ENCODE peak calls at places on chromosome 12, in six cellular contexts. Y, Z, H, K, M and Q are unnamed samples.

GRCh38 chr12:13044859-13045384 is 741 bp downstream of the FAM234B start:
- DNase-seq in Y (no peak), H (no peak), Z (no peak), K (no peak), M (no peak), Q (no peak)

GRCh38 chr12:114682920-114683708 is 861 bp downstream of the TBX3 start:
- DNase-seq in H (no peak), Z (no peak), M (no peak), Y (no peak), K (peak; percentile 46), Q (no peak)

GRCh38 chr12:78290606-78291345 is 460.1 kb downstream of the NAV3 start:
- DNase-seq in M (no peak), K (no peak), H (no peak), Z (no peak), Y (no peak), Q (no peak)

GRCh38 chr12:3487027-3487426 is 4.0 kb upstream of the PRMT8 start:
- DNase-seq in M (no peak), Y (no peak), K (no peak), H (no peak), Z (no peak), Q (no peak)

GRCh38 chr12:124510301-124510970 is 57.0 kb downstream of the NCOR2 start:
- DNase-seq in Z (peak; percentile 26), H (no peak), Y (peak; percentile 46), M (no peak), K (peak; percentile 34), Q (no peak)

GRCh38 chr12:86290615-86291014 is 34.4 kb upstream of the MGAT4C start:
- DNase-seq in M (no peak), K (no peak), Y (no peak), H (no peak), Z (no peak), Q (no peak)

GRCh38 chr12:121838096-121838495 is 20.6 kb downstream of the HPD start:
- DNase-seq in Z (no peak), K (no peak), H (no peak), M (no peak), Y (no peak), Q (no peak)

GRCh38 chr12:104722541-104723534 is 235.3 kb downstream of the SLC41A2 start:
- DNase-seq in H (no peak), Y (no peak), M (no peak), Z (peak; percentile 74), K (no peak), Q (no peak)

GRCh38 chr12:131102991-131103609 is 149.4 kb downstream of the ADGRD1 start:
- DNase-seq in M (peak; percentile 48), Z (peak; percentile 74), K (peak; percentile 26), Y (peak; percentile 11), H (peak; percentile 34), Q (peak; percentile 62)

GRCh38 chr12:93080452-93080851 is 151.4 kb upstream of the EEA1 start:
- DNase-seq in H (no peak), Y (peak; percentile 26), K (no peak), M (no peak), Z (no peak), Q (no peak)

GRCh38 chr12:120100630-120101029 is 15.9 kb downstream of the RAB35 start:
- DNase-seq in Z (no peak), M (peak; percentile 92), H (no peak), K (peak; percentile 76), Y (no peak), Q (no peak)

GRCh38 chr12:87796961-87797516 is 232.2 kb downstream of the C12orf50 start:
- DNase-seq in Y (no peak), H (no peak), K (no peak), Z (no peak), M (no peak), Q (no peak)

GRCh38 chr12:87795555-87795954 is 233.6 kb downstream of the C12orf50 start:
- DNase-seq in H (no peak), K (no peak), M (no peak), Z (no peak), Y (no peak), Q (no peak)

DNA sequence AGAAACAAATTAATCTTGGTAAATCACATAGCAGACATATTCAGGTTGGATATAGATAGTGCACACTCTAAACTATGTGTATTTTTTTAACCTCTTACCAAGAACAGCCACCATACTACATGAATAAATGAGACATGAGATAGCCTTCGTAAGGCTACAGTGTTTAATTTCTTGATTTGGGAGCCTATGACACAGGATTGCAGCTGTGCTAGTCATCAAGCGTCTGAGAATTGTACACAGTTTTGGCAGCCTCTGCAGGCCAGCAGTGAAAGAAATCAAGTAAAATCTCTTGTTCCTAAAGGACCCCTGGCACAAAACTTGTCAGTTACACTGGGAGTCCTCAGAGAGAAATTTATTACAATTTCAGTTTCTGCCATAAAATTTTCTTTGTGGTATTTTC is 236.1 kb downstream of the C12orf50 start:
- DNase-seq in H (no peak), Z (no peak), K (no peak), M (no peak), Y (no peak), Q (no peak)
- TF ChIP-seq CTCF in H (no peak), Z (no peak), K (no peak), M (no peak), Y (no peak), Q (no peak)

GRCh38 chr12:132414634-132415340 is 75.2 kb upstream of the FBRSL1 start:
- DNase-seq in Y (peak; percentile 87), K (peak; percentile 84), M (peak; percentile 85), Z (peak; percentile 81), H (peak; percentile 78), Q (peak; percentile 85)

GRCh38 chr12:132416121-132416673 is 73.8 kb upstream of the FBRSL1 start:
- DNase-seq in K (no peak), Z (no peak), H (no peak), Y (no peak), M (no peak), Q (no peak)

GRCh38 chr12:132411457-132411856 is 78.5 kb upstream of the FBRSL1 start:
- DNase-seq in Z (no peak), M (no peak), Y (no peak), H (no peak), K (no peak), Q (no peak)

GRCh38 chr12:132415456-132416120 is 74.4 kb upstream of the FBRSL1 start:
- DNase-seq in H (no peak), Y (no peak), M (no peak), Z (no peak), K (no peak), Q (no peak)

GRCh38 chr12:132413931-132414588 is 75.9 kb upstream of the FBRSL1 start:
- DNase-seq in Y (peak; percentile 71), M (no peak), Z (no peak), K (no peak), H (no peak), Q (no peak)
- TF ChIP-seq CTCF in Y (peak; percentile 88), M (peak; percentile 52), Z (peak; percentile 59), K (peak; percentile 13), H (no peak), Q (peak; percentile 89)

GRCh38 chr12:64801381-64801780 is 23.1 kb upstream of the TBC1D30 start:
- DNase-seq in Z (no peak), Y (no peak), M (no peak), H (no peak), K (no peak), Q (no peak)
- TF ChIP-seq CTCF in Z (peak; percentile 0), Y (no peak), M (no peak), H (no peak), K (no peak), Q (no peak)

GRCh38 chr12:107079172-107080011 is 14.0 kb downstream of the CRY1 start:
- DNase-seq in Y (no peak), Z (peak; percentile 37), M (no peak), K (no peak), H (no peak), Q (no peak)
- TF ChIP-seq CTCF in Y (peak; percentile 29), Z (peak; percentile 52), M (no peak), K (peak; percentile 27), H (no peak), Q (peak; percentile 61)